ENCODE peak calls at places on chromosomes 4 and X, in four cellular contexts. F, M, L and S are unnamed samples.
A peak's percentile ranks its signal among the peaks of the same experiment; 100 is the strongest.

GRCh38 chrX:106177982-106178321 is 9.8 kb downstream of the PWWP3B start:
- DNase-seq in M (no peak), F (no peak), L (no peak), S (no peak)

GRCh38 chr4:28146191-28146590 is 1285.5 kb downstream of the STIM2 start:
- DNase-seq in F (no peak), L (no peak), M (no peak), S (no peak)

GRCh38 chr4:145937990-145938611 is 522 bp downstream of the ZNF827 start:
- DNase-seq in M (no peak), L (no peak), F (peak; percentile 60), S (no peak)

GRCh38 chr4:48491514-48492176 is 1.6 kb downstream of the ZAR1 start:
- DNase-seq in M (no peak), F (no peak), L (no peak), S (no peak)

GRCh38 chr4:1236103-1236641 is 12.8 kb downstream of the CTBP1 start:
- DNase-seq in M (no peak), L (no peak), F (no peak), S (no peak)

GRCh38 chr4:180057891-180058643 is 2185.1 kb upstream of the TENM3 start:
- DNase-seq in L (no peak), M (no peak), F (peak; percentile 53), S (no peak)

GRCh38 chrX:147693511-147693910 is 218.2 kb upstream of the FMR1 start:
- DNase-seq in F (no peak), L (no peak), M (no peak), S (no peak)

GRCh38 chr4:5267418-5267817 is 216.1 kb downstream of the STK32B start:
- DNase-seq in F (no peak), M (no peak), L (no peak), S (no peak)

GRCh38 chrX:124098089-124098488 is 136.6 kb downstream of the STAG2 start:
- DNase-seq in F (peak; percentile 16), M (peak; percentile 9), L (peak; percentile 12), S (no peak)

GRCh38 chr4:69054578-69055200 is 41.6 kb upstream of the UGT2B7 start:
- DNase-seq in F (no peak), M (peak; percentile 66), L (no peak), S (peak; percentile 13)

DNA sequence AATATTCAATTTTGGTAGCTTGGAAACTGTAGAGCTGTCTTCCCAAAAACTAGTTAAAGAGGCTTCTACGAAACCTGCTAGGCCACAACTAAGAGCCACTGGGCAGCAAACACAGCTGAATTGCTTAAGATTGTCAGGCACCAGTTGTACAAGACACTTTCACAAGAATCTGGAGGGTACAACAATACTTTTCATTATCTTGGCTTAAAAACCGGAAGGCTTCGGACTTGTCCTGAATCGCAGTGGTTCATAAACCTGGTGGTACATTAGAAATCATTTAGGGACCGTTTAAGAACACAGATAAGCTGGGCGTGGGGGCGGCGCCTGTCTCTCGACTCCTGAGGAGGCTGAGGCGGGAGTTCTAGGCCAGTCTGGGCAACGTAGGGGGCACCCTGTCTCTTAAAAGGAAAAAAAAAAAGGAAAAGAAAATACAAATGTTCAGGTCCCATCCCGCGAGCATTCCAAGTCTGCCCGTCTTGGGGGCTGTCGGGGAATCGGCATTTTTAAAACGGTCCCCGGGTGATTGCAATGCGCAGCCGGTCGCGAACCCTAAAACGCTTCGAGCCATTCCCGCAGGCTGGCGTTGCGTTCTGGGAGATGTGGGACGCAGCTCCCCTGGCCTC is 763 bp downstream of the PYURF start:
- DNase-seq in L (peak; percentile 65), M (peak; percentile 9), F (peak; percentile 45), S (no peak)
- TF ChIP-seq ELF1 in L (no peak), M (no peak), F (no peak), S (no peak)

GRCh38 chrX:138765061-138765460 is 53.5 kb upstream of the FGF13 start:
- DNase-seq in L (no peak), F (no peak), M (no peak), S (no peak)
- TF ChIP-seq ELF1 in L (no peak), F (no peak), M (no peak), S (no peak)

DNA sequence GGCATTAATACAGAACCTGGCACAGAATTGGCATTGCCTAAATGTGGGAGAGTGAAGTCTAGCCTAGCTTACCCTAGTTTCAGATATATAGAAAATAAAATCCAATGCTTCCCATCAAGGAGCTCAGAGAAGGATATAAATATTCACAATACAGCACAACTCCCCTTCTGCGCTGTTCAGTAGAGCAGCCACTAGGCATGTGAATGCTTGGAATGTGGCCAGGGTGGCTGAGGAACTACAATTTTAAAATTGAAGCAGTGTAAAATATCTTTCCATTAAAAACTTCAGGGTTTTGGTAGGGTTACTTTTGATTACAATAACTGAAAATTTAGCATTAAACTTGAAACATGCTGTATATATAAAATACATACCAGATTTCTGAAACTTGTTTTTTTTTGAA is 19.5 kb downstream of the ZNF518B start:
- DNase-seq in F (no peak), L (no peak), M (no peak), S (no peak)
- TF ChIP-seq ELF1 in F (no peak), L (no peak), M (no peak), S (no peak)

GRCh38 chr4:77466430-77466829 is 139.2 kb upstream of the CXCL13 start:
- DNase-seq in L (no peak), F (no peak), M (no peak), S (no peak)

GRCh38 chr4:77465271-77465670 is 140.3 kb upstream of the CXCL13 start:
- DNase-seq in F (no peak), M (no peak), L (no peak), S (no peak)
- TF ChIP-seq ELF1 in F (no peak), M (no peak), L (no peak), S (no peak)

DNA sequence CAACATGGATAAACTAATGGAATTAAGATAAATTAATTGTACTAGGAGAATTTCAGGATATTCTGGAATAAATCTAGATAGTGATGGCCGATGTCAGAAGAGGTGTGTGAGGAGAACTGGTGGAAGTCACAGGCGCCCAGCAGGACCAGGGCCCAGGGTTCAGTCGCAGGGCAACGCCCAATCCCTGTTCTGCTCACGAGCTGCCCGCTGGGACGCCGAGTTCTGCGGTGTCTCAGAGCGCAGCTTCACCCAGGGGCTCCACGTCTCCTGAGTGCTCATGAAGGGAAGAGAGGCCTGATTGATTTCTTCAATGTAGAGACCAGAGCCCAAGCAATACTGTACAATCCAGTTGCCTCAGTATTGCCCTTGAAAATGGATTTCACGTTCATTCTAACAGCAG is 1.5 kb upstream of the HSPA4L start:
- DNase-seq in M (no peak), L (no peak), F (no peak), S (no peak)
- TF ChIP-seq ELF1 in M (no peak), L (no peak), F (no peak), S (no peak)

DNA sequence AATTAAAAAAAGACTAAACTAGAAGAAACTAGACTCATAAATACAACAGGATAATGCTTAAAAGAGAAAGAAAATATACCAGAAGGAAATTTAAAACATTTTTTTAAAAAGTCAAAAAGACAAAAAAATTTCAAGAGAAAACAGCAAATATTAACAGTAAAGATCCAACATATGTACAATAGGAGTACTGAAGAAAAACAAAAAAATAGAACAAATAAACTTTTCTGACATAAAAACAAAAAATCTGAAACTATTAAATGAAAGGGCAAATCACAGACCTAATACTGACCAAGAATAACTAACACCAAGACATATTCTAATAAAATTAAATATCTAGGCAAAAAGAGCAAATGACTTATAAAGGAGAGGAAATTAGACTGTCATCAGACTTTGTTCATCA is 11.5 kb downstream of the DNAJB14 start:
- DNase-seq in M (no peak), L (no peak), F (no peak), S (no peak)
- TF ChIP-seq ELF1 in M (no peak), L (no peak), F (no peak), S (no peak)

DNA sequence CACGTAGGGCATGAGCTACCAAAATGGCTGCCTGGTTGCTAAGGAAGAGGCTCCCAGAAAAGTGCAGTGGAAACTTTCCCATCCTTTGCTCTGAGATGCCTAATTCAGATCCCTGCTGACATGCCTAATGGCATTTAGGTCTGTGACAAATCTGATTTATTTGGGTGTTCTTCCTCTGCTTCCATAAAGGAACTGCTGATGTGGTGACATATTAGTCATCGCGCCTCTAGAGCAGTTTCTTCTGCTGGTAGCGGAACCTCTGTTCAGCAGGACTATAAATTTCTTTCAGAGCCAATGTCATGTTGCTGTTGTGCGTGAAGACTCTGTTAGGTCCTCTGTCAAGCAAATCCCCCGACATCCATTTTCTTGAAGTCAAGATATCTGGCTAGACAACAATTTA is 310.0 kb downstream of the PDHA2 start:
- DNase-seq in M (no peak), L (no peak), F (no peak), S (no peak)
- TF ChIP-seq ELF1 in M (no peak), L (no peak), F (no peak), S (no peak)